ENCODE peak calls at places on chromosomes 12 and 14, in five cellular contexts. M is T47D, F is AG08395, A is kidney, Y is T-helper 1 cell. E is an unnamed sample.

GRCh38 chr12:12380949-12381593 is 24.2 kb downstream of the BORCS5 start:
- DNase-seq in A (no peak), F (no peak), M (no peak), Y (no peak), E (no peak)

GRCh38 chr12:80187660-80188090 is 88.3 kb downstream of the OTOGL start:
- DNase-seq in Y (peak; percentile 34), A (no peak), F (peak; percentile 8), M (no peak), E (peak; percentile 24)

GRCh38 chr14:50311337-50311973 is 574 bp downstream of the L2HGDH start:
- DNase-seq in M (peak; percentile 90), A (no peak), F (peak; percentile 10), Y (no peak), E (no peak)

GRCh38 chr12:132561784-132562156 is 48.6 kb downstream of the LRCOL1 start:
- DNase-seq in M (peak; percentile 69), F (peak; percentile 34), Y (no peak), A (no peak), E (no peak)

GRCh38 chr14:99772371-99773283 is 20.6 kb upstream of the EML1 start:
- DNase-seq in A (no peak), F (no peak), Y (no peak), M (no peak), E (no peak)

GRCh38 chr12:124160102-124160501 is 134.8 kb upstream of the RFLNA start:
- DNase-seq in M (no peak), F (peak; percentile 12), A (no peak), Y (no peak), E (no peak)

GRCh38 chr14:91356218-91356763 is 61.3 kb downstream of the CCDC88C start:
- DNase-seq in M (no peak), Y (no peak), A (peak; percentile 60), F (no peak), E (no peak)

GRCh38 chr12:6285532-6286306 is 24.8 kb upstream of the PLEKHG6 start:
- DNase-seq in Y (no peak), F (no peak), M (no peak), A (no peak), E (no peak)

GRCh38 chr12:96810477-96810876 is 96.6 kb upstream of the NEDD1 start:
- DNase-seq in Y (no peak), M (no peak), F (no peak), A (no peak), E (no peak)

GRCh38 chr12:67630373-67631088 is 18.0 kb upstream of the DYRK2 start:
- DNase-seq in A (peak; percentile 82), Y (peak; percentile 94), M (no peak), F (no peak), E (no peak)

GRCh38 chr14:90911121-90911520 is 94.9 kb upstream of the TTC7B start:
- DNase-seq in Y (no peak), A (no peak), F (no peak), M (no peak), E (no peak)

GRCh38 chr12:20125259-20125919 is 242.9 kb upstream of the PDE3A start:
- DNase-seq in F (no peak), A (no peak), M (no peak), Y (no peak), E (no peak)

GRCh38 chr12:58148976-58149375 is 207.6 kb downstream of the ATP23 start:
- DNase-seq in Y (no peak), F (no peak), M (no peak), A (no peak), E (no peak)

GRCh38 chr12:132029503-132030300 is 80.0 kb downstream of the EP400 start:
- DNase-seq in A (no peak), Y (no peak), M (no peak), F (no peak), E (no peak)

GRCh38 chr14:104893435-104894207 is 28.6 kb downstream of the CEP170B start:
- DNase-seq in M (no peak), Y (no peak), A (peak; percentile 73), F (no peak), E (no peak)

GRCh38 chr14:101735453-101735852 is 26.1 kb upstream of the PPP2R5C start:
- DNase-seq in Y (no peak), F (no peak), A (no peak), M (no peak), E (no peak)

GRCh38 chr12:40152783-40153383 is 47.0 kb upstream of the SLC2A13 start:
- DNase-seq in F (peak; percentile 14), Y (peak; percentile 21), A (no peak), M (no peak), E (peak; percentile 13)

GRCh38 chr14:42715316-42715715 is 1108.6 kb downstream of the LRFN5 start:
- DNase-seq in Y (no peak), F (no peak), M (no peak), A (no peak), E (no peak)

GRCh38 chr14:21053184-21054122 is 4.2 kb upstream of the RNASE8 start:
- DNase-seq in F (no peak), Y (no peak), A (no peak), M (no peak), E (no peak)

GRCh38 chr12:54021432-54022013 is 6.7 kb upstream of the HOXC6 start:
- DNase-seq in A (peak; percentile 84), M (no peak), Y (no peak), F (no peak), E (no peak)

GRCh38 chr12:132275110-132275531 is 54.3 kb downstream of the GALNT9 start:
- DNase-seq in M (peak; percentile 93), A (peak; percentile 89), Y (no peak), F (peak; percentile 89), E (peak; percentile 15)

GRCh38 chr14:68590233-68590535 is 202.7 kb downstream of the ZFP36L1 start:
- DNase-seq in A (no peak), M (no peak), Y (no peak), F (no peak), E (no peak)

GRCh38 chr14:92392726-92393125 is 69.8 kb downstream of the SLC24A4 start:
- DNase-seq in F (no peak), A (no peak), M (no peak), Y (no peak), E (no peak)

GRCh38 chr14:69716483-69717187 is 50.3 kb upstream of the SRSF5 start:
- DNase-seq in M (no peak), A (no peak), F (peak; percentile 80), Y (peak; percentile 92), E (peak; percentile 52)